ENCODE peak calls at places on chromosomes 7 and 10, in seven cellular contexts. X is fibroblast of the aortic adventitia; M is stimulated activated CD8-positive, alpha-beta memory T cell treated with anti-CD3 and anti-CD28 coated beads, Interleukin-12 subunit alpha, Interleukin-12 subunit beta, amount 100 ng/mL, for 4 hours; P is HEK293T; O is NCI-H774; S is HuH-7.5; U is NCI-H2171. B is an unnamed sample.

GRCh38 chr10:101716891-101717659 is 22.1 kb upstream of the FBXW4 start:
- DNase-seq in P (no peak), M (no peak), S (no peak), X (no peak), O (peak), U (no peak), B (no peak)

GRCh38 chr7:104035351-104035750 is 45.9 kb upstream of the RELN start:
- DNase-seq in U (no peak), P (no peak), O (no peak), S (no peak), M (no peak), X (no peak), B (no peak)

GRCh38 chr10:69890065-69890831 is 88.5 kb downstream of the COL13A1 start:
- DNase-seq in U (no peak), S (no peak), O (no peak), X (no peak), P (no peak), M (no peak), B (no peak)

GRCh38 chr10:23826399-23826798 is 382.5 kb upstream of the KIAA1217 start:
- DNase-seq in U (no peak), O (no peak), P (peak), S (peak), M (no peak), X (peak), B (peak)

GRCh38 chr10:68790476-68790875 is 36.9 kb upstream of the STOX1 start:
- DNase-seq in X (no peak), P (no peak), S (no peak), O (no peak), M (no peak), U (no peak), B (no peak)

GRCh38 chr7:81062747-81063146 is 143.9 kb upstream of the SEMA3C start:
- DNase-seq in P (no peak), O (no peak), S (no peak), X (no peak), U (no peak), M (no peak), B (no peak)

GRCh38 chr10:10792681-10793080 is 225.0 kb upstream of the CELF2 start:
- DNase-seq in O (no peak), S (no peak), X (peak), U (no peak), M (no peak), P (no peak), B (peak)

GRCh38 chr7:3821473-3821872 is 520.4 kb downstream of the SDK1 start:
- DNase-seq in O (no peak), X (no peak), M (no peak), S (no peak), U (no peak), P (no peak), B (no peak)

GRCh38 chr10:78450807-78451485 is 417.3 kb downstream of the RPS24 start:
- DNase-seq in S (no peak), X (no peak), P (no peak), M (no peak), O (no peak), U (peak), B (no peak)

GRCh38 chr7:106058925-106059324 is 53.2 kb downstream of the SYPL1 start:
- DNase-seq in X (no peak), U (no peak), P (no peak), M (no peak), O (no peak), S (no peak), B (no peak)